ENCODE peak calls at places on chromosomes 12 and 14, in seven cellular contexts. C, X, Y, F, W, J and B are unnamed samples.
A peak's percentile ranks its signal among the peaks of the same experiment; 100 is the strongest.

GRCh38 chr12:119020377-119021360 is 39.3 kb downstream of the SRRM4 start:
- DNase-seq in C (no peak), X (peak; percentile 18), Y (no peak), F (no peak), W (no peak), J (no peak), B (no peak)

GRCh38 chr12:15496738-15497137 is 174.4 kb downstream of the PTPRO start:
- DNase-seq in C (no peak), X (no peak), Y (no peak), F (no peak), W (no peak), J (no peak), B (no peak)

GRCh38 chr12:109767456-109767855 is 53.8 kb downstream of the FAM222A start:
- DNase-seq in C (no peak), X (no peak), Y (no peak), F (no peak), W (no peak), J (no peak), B (no peak)

GRCh38 chr12:26833692-26834168 is 736 bp upstream of the ITPR2 start:
- DNase-seq in C (no peak), X (peak; percentile 81), Y (no peak), F (no peak), W (peak; percentile 65), J (peak; percentile 88), B (peak; percentile 66)

GRCh38 chr14:92950773-92951172 is 27.8 kb downstream of the CHGA start:
- DNase-seq in C (no peak), X (no peak), Y (no peak), F (no peak), W (no peak), J (no peak), B (no peak)

GRCh38 chr14:32458720-32459119 is 129.6 kb downstream of the AKAP6 start:
- DNase-seq in C (no peak), X (no peak), Y (no peak), F (no peak), W (no peak), J (no peak), B (no peak)

GRCh38 chr14:74620497-74620921 is 8.5 kb upstream of the LTBP2 start:
- DNase-seq in C (no peak), X (no peak), Y (no peak), F (no peak), W (no peak), J (no peak), B (no peak)

GRCh38 chr14:91202234-91202974 is 42.1 kb downstream of the GPR68 start:
- DNase-seq in C (peak; percentile 46), X (peak; percentile 19), Y (no peak), F (no peak), W (no peak), J (peak; percentile 76), B (peak; percentile 57)

GRCh38 chr12:12518919-12519318 is 43.7 kb downstream of the DUSP16 start:
- DNase-seq in C (no peak), X (no peak), Y (no peak), F (no peak), W (no peak), J (no peak), B (no peak)

GRCh38 chr12:84874125-84874824 is 38.3 kb downstream of the SLC6A15 start:
- DNase-seq in C (no peak), X (no peak), Y (no peak), F (no peak), W (no peak), J (no peak), B (no peak)

GRCh38 chr12:96489392-96490056 is at the start of gene CFAP54:
- DNase-seq in C (peak; percentile 95), X (peak; percentile 88), Y (peak; percentile 90), F (peak; percentile 91), W (peak; percentile 97), J (peak; percentile 99), B (peak; percentile 98)

GRCh38 chr14:98907981-98908544 is 363.9 kb downstream of the BCL11B start:
- DNase-seq in C (no peak), X (no peak), Y (no peak), F (no peak), W (no peak), J (no peak), B (peak; percentile 9)

GRCh38 chr12:45220366-45220931 is 4.6 kb downstream of the ANO6 start:
- DNase-seq in C (no peak), X (no peak), Y (no peak), F (no peak), W (no peak), J (no peak), B (no peak)

GRCh38 chr14:104445832-104446381 is 133.7 kb upstream of the C14orf180 start:
- DNase-seq in C (peak; percentile 4), X (no peak), Y (no peak), F (no peak), W (no peak), J (peak; percentile 35), B (peak; percentile 19)

GRCh38 chr14:56087824-56088571 is 30.2 kb upstream of the PELI2 start:
- DNase-seq in C (no peak), X (no peak), Y (no peak), F (no peak), W (no peak), J (no peak), B (peak; percentile 32)

GRCh38 chr12:32542550-32543229 is 136.4 kb upstream of the DNM1L start:
- DNase-seq in C (no peak), X (no peak), Y (no peak), F (no peak), W (no peak), J (no peak), B (no peak)

GRCh38 chr14:55624913-55625312 is 44.9 kb downstream of the KTN1 start:
- DNase-seq in C (no peak), X (no peak), Y (no peak), F (no peak), W (no peak), J (no peak), B (no peak)

GRCh38 chr14:58298477-58298879 is at the start of gene ARID4A:
- DNase-seq in C (peak; percentile 94), X (peak; percentile 95), Y (peak; percentile 70), F (peak; percentile 74), W (peak; percentile 94), J (peak; percentile 94), B (peak; percentile 95)

GRCh38 chr12:87756111-87756510 is 273.1 kb downstream of the C12orf50 start:
- DNase-seq in C (no peak), X (no peak), Y (no peak), F (no peak), W (no peak), J (no peak), B (no peak)

GRCh38 chr12:62732861-62733427 is 202.0 kb downstream of the PPM1H start:
- DNase-seq in C (no peak), X (peak; percentile 32), Y (no peak), F (no peak), W (no peak), J (no peak), B (no peak)

GRCh38 chr12:49671051-49671765 is 36.0 kb downstream of the FMNL3 start:
- DNase-seq in C (no peak), X (no peak), Y (no peak), F (no peak), W (peak; percentile 83), J (peak; percentile 88), B (peak; percentile 52)

GRCh38 chr12:32448581-32448980 is 49.2 kb downstream of the FGD4 start:
- DNase-seq in C (no peak), X (no peak), Y (no peak), F (no peak), W (no peak), J (no peak), B (no peak)

GRCh38 chr14:99156026-99156425 is 116.0 kb downstream of the BCL11B start:
- DNase-seq in C (peak; percentile 7), X (no peak), Y (no peak), F (no peak), W (no peak), J (no peak), B (no peak)

GRCh38 chr12:68831272-68831671 is 23.3 kb downstream of the MDM2 start:
- DNase-seq in C (no peak), X (no peak), Y (no peak), F (no peak), W (no peak), J (no peak), B (no peak)

DNA sequence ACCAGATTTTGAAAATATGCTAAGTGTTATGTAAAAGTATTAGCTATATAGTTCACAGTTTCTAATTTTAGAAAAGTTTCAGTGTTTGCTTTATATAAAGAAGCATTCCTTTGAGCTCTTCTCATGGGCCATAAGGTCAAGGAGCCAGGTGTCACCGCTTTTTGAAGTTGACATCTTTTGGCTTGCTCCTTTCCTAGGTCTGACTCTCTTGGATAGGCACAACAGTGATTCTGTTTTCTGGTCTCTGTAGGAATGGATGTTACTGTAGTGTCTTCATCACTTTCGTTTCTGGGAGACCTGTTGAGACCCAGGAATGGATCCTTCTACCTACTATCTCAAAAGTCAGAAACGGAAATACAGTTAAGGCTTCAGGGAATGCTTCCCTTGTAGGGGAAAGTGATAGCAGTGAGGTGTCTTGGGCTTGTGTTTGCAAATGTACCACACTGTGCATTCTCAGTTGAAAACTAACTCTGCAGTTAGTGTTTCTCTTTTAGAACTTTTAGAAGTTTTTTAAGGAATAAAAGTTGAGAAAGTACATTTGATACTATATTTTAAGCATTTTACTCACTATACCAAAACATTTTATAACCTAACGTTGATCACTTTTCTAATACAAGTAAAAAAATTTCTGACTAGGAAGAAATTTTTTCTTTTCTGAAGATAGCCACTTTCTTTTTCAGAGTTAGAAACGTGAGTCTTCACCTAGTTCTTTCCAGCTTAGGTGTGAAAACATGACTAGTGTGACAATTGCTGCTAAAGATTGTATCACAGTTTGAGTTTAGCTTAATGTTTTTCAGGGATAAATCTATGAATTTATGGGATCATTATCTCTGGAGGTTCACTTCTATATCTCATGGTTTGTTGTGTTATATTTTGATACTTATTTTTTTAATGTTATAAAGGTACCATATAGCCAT is 20.8 kb downstream of the VRK1 start:
- DNase-seq in C (no peak), X (no peak), Y (no peak), F (no peak), W (no peak), J (no peak), B (no peak)
- H3K4me3 ChIP-seq in C (no peak overlapping the region), X (no peak overlapping the region), Y (no peak overlapping the region), F (no peak overlapping the region), W (no peak overlapping the region), J (no peak overlapping the region), B (no peak overlapping the region)

GRCh38 chr12:57580466-57580795 is 10.6 kb upstream of the PIP4K2C start:
- DNase-seq in C (no peak), X (no peak), Y (no peak), F (no peak), W (no peak), J (no peak), B (no peak)
- H3K36me3 ChIP-seq in C (no peaks in the 10 kb centered on the region), X (no peaks in the 10 kb centered on the region), Y (peaks cover 6% of the 10 kb centered on the region), F (no peaks in the 10 kb centered on the region), W (no peaks in the 10 kb centered on the region), J (no peaks in the 10 kb centered on the region), B (no peaks in the 10 kb centered on the region)

GRCh38 chr14:50812856-50813543 is 18.0 kb downstream of the NIN start:
- DNase-seq in C (no peak), X (no peak), Y (no peak), F (no peak), W (no peak), J (no peak), B (no peak)
- H3K4me3 ChIP-seq in C (no peak overlapping the region), X (no peak overlapping the region), Y (no peak overlapping the region), F (no peak overlapping the region), W (peak overlapping the region; percentile 44), J (no peak overlapping the region), B (no peak overlapping the region)

DNA sequence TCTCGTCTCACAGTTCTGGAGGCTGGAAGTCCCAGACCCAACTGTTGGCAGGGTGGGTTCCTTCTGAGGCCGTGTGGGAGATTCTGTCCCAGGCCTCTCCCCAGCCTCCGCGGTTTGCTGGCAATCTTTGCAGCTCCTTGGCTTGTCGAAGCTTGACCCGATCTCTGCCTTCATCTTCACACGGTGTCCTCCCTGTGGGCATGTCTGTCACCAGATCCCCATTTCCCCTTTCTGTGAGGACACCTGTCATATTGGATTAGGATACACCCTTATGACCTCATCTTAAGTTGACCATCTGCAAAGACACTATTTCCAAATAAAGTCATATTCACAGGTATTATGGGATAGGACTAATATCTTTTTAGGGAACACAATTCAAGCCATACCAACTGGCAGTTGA is 22.6 kb upstream of the LRP1-AS start:
- DNase-seq in C (no peak), X (no peak), Y (no peak), F (no peak), W (no peak), J (no peak), B (no peak)
- H3K36me3 ChIP-seq in C (peaks cover 67% of the 10 kb centered on the region), X (no peaks in the 10 kb centered on the region), Y (peaks cover 78% of the 10 kb centered on the region), F (peaks cover 4% of the 10 kb centered on the region), W (no peaks in the 10 kb centered on the region), J (peaks cover 5% of the 10 kb centered on the region), B (peaks cover 52% of the 10 kb centered on the region)